ENCODE peak calls at places on chromosomes 1 and 21, in four cellular contexts. D is ovary, Q is H9, K is uterus. X is an unnamed sample.

GRCh38 chr1:234515821-234516241 is 36.9 kb upstream of the TARBP1 start:
- DNase-seq in D (no peak), Q (no peak), K (no peak), X (no peak)

GRCh38 chr1:36458910-36459309 is 5.3 kb downstream of the MRPS15 start:
- DNase-seq in K (no peak), Q (no peak), D (no peak), X (no peak)

GRCh38 chr1:41442697-41443251 is 41.7 kb downstream of the EDN2 start:
- DNase-seq in Q (no peak), K (peak), D (no peak), X (no peak)

GRCh38 chr1:68409426-68409825 is 40.3 kb downstream of the RPE65 start:
- DNase-seq in Q (no peak), D (no peak), K (no peak), X (no peak)

GRCh38 chr1:171913385-171913784 is 72.1 kb downstream of the DNM3 start:
- DNase-seq in D (no peak), K (no peak), Q (no peak), X (no peak)

GRCh38 chr21:38475519-38475918 is 22.8 kb downstream of the ERG start:
- DNase-seq in D (no peak), K (no peak), Q (peak), X (no peak)

GRCh38 chr1:197619008-197619640 is 156.2 kb downstream of the DENND1B start:
- DNase-seq in D (no peak), K (no peak), Q (no peak), X (no peak)

GRCh38 chr21:30718239-30718909 is at the start of gene KRTAP21-3:
- DNase-seq in K (no peak), Q (no peak), D (no peak), X (no peak)

GRCh38 chr1:154488942-154489341 is 13.1 kb upstream of the TDRD10 start:
- DNase-seq in D (no peak), Q (no peak), K (no peak), X (no peak)

GRCh38 chr1:203128691-203129500 is 1.4 kb downstream of the ADORA1 start:
- DNase-seq in Q (peak), D (peak), K (no peak), X (no peak)

GRCh38 chr1:162230517-162230916 is 146.1 kb downstream of the SPATA46 start:
- DNase-seq in Q (no peak), D (no peak), K (no peak), X (no peak)

GRCh38 chr1:163307479-163308171 is 14.1 kb upstream of the NUF2 start:
- DNase-seq in D (no peak), Q (no peak), K (no peak), X (no peak)

GRCh38 chr21:41665766-41666595 is 100.9 kb downstream of the RIPK4 start:
- DNase-seq in Q (no peak), D (peak), K (no peak), X (no peak)

GRCh38 chr21:31768720-31769119 is 36.8 kb upstream of the SCAF4 start:
- DNase-seq in D (no peak), Q (no peak), K (no peak), X (no peak)

GRCh38 chr1:234902774-234903173 is 225.9 kb downstream of the TOMM20 start:
- DNase-seq in K (no peak), Q (no peak), D (no peak), X (no peak)

GRCh38 chr1:151820940-151821339 is 10.7 kb downstream of the RORC start:
- DNase-seq in K (no peak), D (no peak), Q (no peak), X (no peak)

GRCh38 chr1:211676106-211676583 is 724 bp upstream of the NEK2 start:
- DNase-seq in K (no peak), D (no peak), Q (no peak), X (no peak)

GRCh38 chr1:172431721-172432192 is 11.3 kb downstream of the C1orf105 start:
- DNase-seq in Q (peak), D (no peak), K (no peak), X (no peak)

GRCh38 chr1:93565496-93566221 is 116.0 kb downstream of the BCAR3 start:
- DNase-seq in K (no peak), D (no peak), Q (no peak), X (no peak)
- H3K27ac ChIP-seq in K (peak), D (no peak), Q (no peak), X (no peak)

DNA sequence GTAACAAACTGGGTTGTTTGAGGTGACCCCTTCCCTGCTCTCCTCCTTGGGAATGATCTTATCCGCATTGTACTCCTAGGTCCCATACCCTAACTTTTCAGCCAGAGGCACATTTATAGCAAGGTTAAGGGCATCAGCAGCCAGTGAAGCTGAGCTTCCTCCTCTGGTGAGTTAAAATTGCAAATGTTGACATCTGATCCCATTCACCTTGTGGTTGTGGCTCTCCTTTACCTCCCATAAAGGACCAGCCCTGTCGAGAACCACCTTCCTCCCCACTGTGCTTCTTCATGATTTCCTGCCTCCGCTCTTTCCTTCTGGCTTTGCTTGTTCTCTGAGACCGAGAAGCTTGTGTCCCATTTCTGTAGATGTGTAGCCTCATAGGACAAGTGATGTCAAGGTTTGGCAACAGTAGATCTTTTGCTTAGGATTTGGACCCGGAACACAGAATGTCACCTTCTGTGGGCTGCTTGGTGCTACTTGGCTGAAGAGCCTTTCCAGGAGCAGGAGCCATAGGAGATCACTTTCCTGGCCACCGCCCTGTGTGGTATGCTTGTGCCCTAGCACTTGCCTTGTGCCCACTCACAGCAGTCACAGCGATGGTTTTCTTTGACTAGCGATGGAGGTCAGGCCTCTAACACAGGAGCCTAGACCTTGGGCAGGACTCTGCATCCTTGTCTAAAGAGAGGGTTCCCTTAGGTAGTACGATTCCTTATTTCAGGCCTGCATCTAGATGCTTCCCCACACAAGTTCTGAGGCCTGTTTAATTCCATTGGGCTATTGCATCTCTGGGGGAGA is 18.8 kb downstream of the SZRD1 start:
- DNase-seq in D (no peak), Q (no peak), K (no peak), X (no peak)
- H3K27ac ChIP-seq in D (no peak), Q (no peak), K (peak), X (peak)

DNA sequence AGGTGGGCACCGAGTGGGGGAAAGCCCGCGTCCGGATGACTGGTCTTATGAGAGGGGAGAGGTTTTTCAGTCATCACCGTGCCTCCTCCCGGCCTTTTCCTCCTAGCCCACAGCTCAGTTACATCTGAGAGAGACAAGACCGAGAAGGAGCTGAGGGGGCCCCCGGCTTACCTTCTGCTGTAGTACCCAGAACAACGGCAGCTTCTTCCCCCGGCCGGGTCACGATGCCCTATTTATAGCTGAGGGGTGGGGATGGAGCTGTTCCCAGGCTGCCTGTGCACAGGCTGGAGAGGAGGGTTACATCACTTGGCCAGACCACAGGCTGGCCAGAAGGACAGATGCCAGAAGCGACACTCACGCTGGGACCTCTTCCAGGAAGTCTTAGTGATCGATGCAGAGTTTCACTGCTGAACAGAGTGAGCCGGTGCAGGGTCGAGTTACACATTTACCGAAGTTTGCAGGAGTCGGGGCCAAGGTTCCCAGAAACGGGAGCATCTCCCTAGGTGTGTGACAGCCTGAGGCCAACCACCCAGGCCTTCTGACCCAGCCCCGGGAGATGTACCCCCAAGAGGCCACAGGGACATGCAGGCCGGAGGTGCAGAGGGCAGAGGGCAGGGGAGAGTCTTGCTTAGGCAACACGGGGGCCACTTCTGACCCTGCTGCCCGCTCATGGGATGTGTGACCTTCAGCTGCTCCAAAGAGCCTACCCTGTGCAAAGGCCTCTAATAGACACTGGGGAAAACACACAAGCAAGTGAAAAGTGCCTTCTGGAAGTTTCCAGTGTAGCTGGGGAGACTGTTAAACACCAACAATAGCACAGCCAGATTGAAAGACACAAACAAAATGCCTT is at the start of gene AGT:
- DNase-seq in K (peak), Q (no peak), D (peak), X (peak)
- H3K27ac ChIP-seq in K (no peak), Q (no peak), D (no peak), X (peak)

GRCh38 chr1:192607836-192608235 is 28.1 kb upstream of the RGS13 start:
- DNase-seq in K (no peak), Q (no peak), D (no peak), X (no peak)

GRCh38 chr1:192609110-192610079 is 26.6 kb upstream of the RGS13 start:
- DNase-seq in Q (no peak), K (peak), D (peak), X (no peak)

GRCh38 chr1:192604979-192605620 is 29.5 kb downstream of the RGS1 start:
- DNase-seq in Q (no peak), D (no peak), K (no peak), X (no peak)

GRCh38 chr1:192610114-192610958 is 25.6 kb upstream of the RGS13 start:
- DNase-seq in D (no peak), K (no peak), Q (no peak), X (no peak)

DNA sequence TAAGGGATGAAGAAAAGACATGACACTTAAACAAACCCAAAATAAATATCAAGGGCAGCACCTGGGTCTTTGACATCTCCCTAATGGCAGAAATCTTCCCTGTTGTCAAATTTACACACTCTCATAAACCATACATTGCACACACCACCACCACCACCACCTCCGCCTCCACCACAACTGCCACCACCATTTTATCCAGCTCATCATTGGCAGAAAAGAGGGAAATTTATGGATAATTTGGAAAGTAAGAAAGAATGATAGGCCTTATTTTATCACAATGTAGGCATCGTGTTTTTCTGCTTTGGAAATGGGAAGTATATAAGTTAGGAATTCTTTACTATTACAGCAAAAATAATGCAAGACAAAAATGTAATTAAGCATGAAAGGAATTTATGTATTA is 27.3 kb upstream of the RGS13 start:
- DNase-seq in K (no peak), Q (no peak), D (no peak), X (no peak)
- H3K27ac ChIP-seq in K (no peak), Q (no peak), D (no peak), X (no peak)

DNA sequence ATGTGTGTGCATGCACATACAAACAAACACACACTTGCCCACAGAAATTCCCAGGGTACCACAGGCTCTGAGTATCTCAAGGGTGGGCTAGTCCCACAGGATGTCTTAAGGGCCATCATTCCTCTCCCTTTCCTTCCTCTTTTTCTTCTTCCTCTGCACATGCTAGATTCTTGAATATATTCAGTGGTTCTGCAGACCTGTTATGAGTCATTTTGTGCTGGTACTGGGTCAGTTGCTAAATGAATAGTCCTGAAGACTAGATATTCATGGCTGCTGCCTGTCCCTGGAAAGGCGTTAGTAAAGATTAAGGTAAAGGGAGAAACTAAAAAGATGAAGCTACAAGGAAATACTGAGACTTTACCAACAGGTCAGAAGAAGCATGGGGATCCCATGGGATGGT is 256.7 kb upstream of the KIAA0040 start:
- DNase-seq in D (no peak), K (no peak), Q (no peak), X (no peak)
- H3K27ac ChIP-seq in D (no peak), K (no peak), Q (no peak), X (no peak)

GRCh38 chr21:43341349-43342163 is 85.4 kb downstream of the SIK1 start:
- DNase-seq in Q (no peak), K (no peak), D (no peak), X (no peak)

GRCh38 chr21:43337901-43338655 is 88.9 kb downstream of the SIK1 start:
- DNase-seq in Q (no peak), K (no peak), D (no peak), X (no peak)

GRCh38 chr21:43340491-43341348 is 86.2 kb downstream of the SIK1 start:
- DNase-seq in K (no peak), Q (no peak), D (peak), X (no peak)

GRCh38 chr21:43338951-43339350 is 88.0 kb downstream of the SIK1 start:
- DNase-seq in K (no peak), Q (no peak), D (no peak), X (no peak)

GRCh38 chr21:43339668-43340067 is 87.3 kb downstream of the SIK1 start:
- DNase-seq in D (no peak), Q (no peak), K (no peak), X (no peak)
- H3K27ac ChIP-seq in D (no peak), Q (no peak), K (no peak), X (no peak)

DNA sequence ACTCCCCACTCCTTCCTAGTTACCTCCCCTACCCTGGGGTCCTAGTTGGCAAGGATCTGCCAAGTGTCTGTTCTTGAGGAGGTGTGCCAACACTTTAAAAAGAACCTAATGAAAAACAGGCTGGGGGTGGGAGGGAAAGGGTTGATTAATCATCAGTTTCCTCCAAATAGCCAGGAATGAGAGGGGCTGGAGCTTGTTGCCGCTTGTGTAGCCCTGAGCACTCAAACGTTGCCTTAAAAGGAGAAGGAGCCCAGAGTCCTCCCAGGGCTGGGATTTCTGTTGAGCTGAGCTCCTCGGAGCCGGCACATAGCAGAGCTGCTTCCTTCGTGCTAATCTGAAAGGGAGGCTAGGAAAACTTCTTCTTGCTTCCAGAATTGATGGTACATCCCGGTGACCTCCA is 15.9 kb downstream of the SHISA4 start:
- DNase-seq in D (peak), K (peak), Q (no peak), X (no peak)
- H3K27ac ChIP-seq in D (peak), K (peak), Q (no peak), X (no peak)

GRCh38 chr21:26060335-26061115 is 110.0 kb downstream of the APP start:
- DNase-seq in Q (no peak), D (no peak), K (no peak), X (no peak)
- H3K27ac ChIP-seq in Q (no peak), D (peak), K (peak), X (no peak)

X was measured in substantia nigra.